ENCODE peak calls at places on chromosomes 13 and 19, in nine cellular contexts. One of them, this sample, is unnamed.
A peak's percentile ranks its signal among the peaks of the same experiment; 100 is the strongest.

GRCh38 chr13:59700281-59700680 is 463.4 kb downstream of the DIAPH3 start:
- DNase-seq in neural crest cell: no peak
- DNase-seq in left ventricle myocardium superior: no peak
- DNase-seq in GM13976: no peak
- DNase-seq in CD4-positive, alpha-beta T cell: no peak
- DNase-seq in activated naive CD8-positive, alpha-beta T cell treated with anti-CD3 and anti-CD28 coated beads, Interleukin-2, amount 50 U/mL, for 24 hours: no peak
- DNase-seq in NK-92 treated with Interleukin-12 subunit alpha and Interleukin-12 subunit beta, amount 100 ng/mL, for 24 hours: no peak
- DNase-seq in IMR-90: peak; percentile 42
- DNase-seq in 8988T: no peak
- DNase-seq in this sample: no peak

GRCh38 chr19:1169921-1170885 is 3.9 kb downstream of the SBNO2 start:
- DNase-seq in neural crest cell: no peak
- DNase-seq in left ventricle myocardium superior: peak; percentile 55
- DNase-seq in GM13976: no peak
- DNase-seq in CD4-positive, alpha-beta T cell: no peak
- DNase-seq in activated naive CD8-positive, alpha-beta T cell treated with anti-CD3 and anti-CD28 coated beads, Interleukin-2, amount 50 U/mL, for 24 hours: no peak
- DNase-seq in NK-92 treated with Interleukin-12 subunit alpha and Interleukin-12 subunit beta, amount 100 ng/mL, for 24 hours: no peak
- DNase-seq in IMR-90: peak; percentile 83
- DNase-seq in 8988T: peak; percentile 38
- DNase-seq in this sample: peak; percentile 52

GRCh38 chr13:96650301-96650886 is 343.9 kb downstream of the OXGR1 start:
- DNase-seq in neural crest cell: no peak
- DNase-seq in left ventricle myocardium superior: no peak
- DNase-seq in GM13976: peak; percentile 1
- DNase-seq in CD4-positive, alpha-beta T cell: no peak
- DNase-seq in activated naive CD8-positive, alpha-beta T cell treated with anti-CD3 and anti-CD28 coated beads, Interleukin-2, amount 50 U/mL, for 24 hours: no peak
- DNase-seq in NK-92 treated with Interleukin-12 subunit alpha and Interleukin-12 subunit beta, amount 100 ng/mL, for 24 hours: no peak
- DNase-seq in IMR-90: no peak
- DNase-seq in 8988T: no peak
- DNase-seq in this sample: no peak

GRCh38 chr13:32253911-32254399 is 61.2 kb downstream of the ZAR1L start:
- DNase-seq in neural crest cell: no peak
- DNase-seq in left ventricle myocardium superior: no peak
- DNase-seq in GM13976: no peak
- DNase-seq in CD4-positive, alpha-beta T cell: no peak
- DNase-seq in activated naive CD8-positive, alpha-beta T cell treated with anti-CD3 and anti-CD28 coated beads, Interleukin-2, amount 50 U/mL, for 24 hours: no peak
- DNase-seq in NK-92 treated with Interleukin-12 subunit alpha and Interleukin-12 subunit beta, amount 100 ng/mL, for 24 hours: no peak
- DNase-seq in IMR-90: no peak
- DNase-seq in 8988T: no peak
- DNase-seq in this sample: no peak

GRCh38 chr13:31722684-31723083 is 16.6 kb upstream of the RXFP2 start:
- DNase-seq in neural crest cell: no peak
- DNase-seq in left ventricle myocardium superior: no peak
- DNase-seq in GM13976: no peak
- DNase-seq in CD4-positive, alpha-beta T cell: no peak
- DNase-seq in activated naive CD8-positive, alpha-beta T cell treated with anti-CD3 and anti-CD28 coated beads, Interleukin-2, amount 50 U/mL, for 24 hours: no peak
- DNase-seq in NK-92 treated with Interleukin-12 subunit alpha and Interleukin-12 subunit beta, amount 100 ng/mL, for 24 hours: no peak
- DNase-seq in IMR-90: no peak
- DNase-seq in 8988T: no peak
- DNase-seq in this sample: no peak

GRCh38 chr13:76892488-76892887 is 6.3 kb upstream of the KCTD12 start:
- DNase-seq in neural crest cell: no peak
- DNase-seq in left ventricle myocardium superior: no peak
- DNase-seq in GM13976: no peak
- DNase-seq in CD4-positive, alpha-beta T cell: no peak
- DNase-seq in activated naive CD8-positive, alpha-beta T cell treated with anti-CD3 and anti-CD28 coated beads, Interleukin-2, amount 50 U/mL, for 24 hours: no peak
- DNase-seq in NK-92 treated with Interleukin-12 subunit alpha and Interleukin-12 subunit beta, amount 100 ng/mL, for 24 hours: no peak
- DNase-seq in IMR-90: no peak
- DNase-seq in 8988T: no peak
- DNase-seq in this sample: no peak

GRCh38 chr19:55640577-55641375 is at the start of gene ZNF580:
- DNase-seq in neural crest cell: peak; percentile 48
- DNase-seq in left ventricle myocardium superior: peak; percentile 84
- DNase-seq in GM13976: peak; percentile 82
- DNase-seq in CD4-positive, alpha-beta T cell: peak; percentile 68
- DNase-seq in activated naive CD8-positive, alpha-beta T cell treated with anti-CD3 and anti-CD28 coated beads, Interleukin-2, amount 50 U/mL, for 24 hours: peak; percentile 80
- DNase-seq in NK-92 treated with Interleukin-12 subunit alpha and Interleukin-12 subunit beta, amount 100 ng/mL, for 24 hours: peak; percentile 47
- DNase-seq in IMR-90: peak; percentile 78
- DNase-seq in 8988T: no peak
- DNase-seq in this sample: peak; percentile 73

GRCh38 chr13:97107815-97108534 is 113.7 kb upstream of the OXGR1 start:
- DNase-seq in neural crest cell: no peak
- DNase-seq in left ventricle myocardium superior: no peak
- DNase-seq in GM13976: no peak
- DNase-seq in CD4-positive, alpha-beta T cell: no peak
- DNase-seq in activated naive CD8-positive, alpha-beta T cell treated with anti-CD3 and anti-CD28 coated beads, Interleukin-2, amount 50 U/mL, for 24 hours: no peak
- DNase-seq in NK-92 treated with Interleukin-12 subunit alpha and Interleukin-12 subunit beta, amount 100 ng/mL, for 24 hours: no peak
- DNase-seq in IMR-90: peak; percentile 10
- DNase-seq in 8988T: no peak
- DNase-seq in this sample: no peak

GRCh38 chr19:30281903-30282302 is 90.3 kb upstream of the ZNF536 start:
- DNase-seq in neural crest cell: no peak
- DNase-seq in left ventricle myocardium superior: no peak
- DNase-seq in GM13976: no peak
- DNase-seq in CD4-positive, alpha-beta T cell: no peak
- DNase-seq in activated naive CD8-positive, alpha-beta T cell treated with anti-CD3 and anti-CD28 coated beads, Interleukin-2, amount 50 U/mL, for 24 hours: no peak
- DNase-seq in NK-92 treated with Interleukin-12 subunit alpha and Interleukin-12 subunit beta, amount 100 ng/mL, for 24 hours: no peak
- DNase-seq in IMR-90: no peak
- DNase-seq in 8988T: no peak
- DNase-seq in this sample: no peak

GRCh38 chr19:35130761-35131720 is 3.8 kb downstream of the LGI4 start:
- DNase-seq in neural crest cell: no peak
- DNase-seq in left ventricle myocardium superior: no peak
- DNase-seq in GM13976: no peak
- DNase-seq in CD4-positive, alpha-beta T cell: no peak
- DNase-seq in activated naive CD8-positive, alpha-beta T cell treated with anti-CD3 and anti-CD28 coated beads, Interleukin-2, amount 50 U/mL, for 24 hours: no peak
- DNase-seq in NK-92 treated with Interleukin-12 subunit alpha and Interleukin-12 subunit beta, amount 100 ng/mL, for 24 hours: no peak
- DNase-seq in IMR-90: no peak
- DNase-seq in 8988T: no peak
- DNase-seq in this sample: no peak

GRCh38 chr19:55031178-55031577 is 6.9 kb downstream of the GP6 start:
- DNase-seq in neural crest cell: no peak
- DNase-seq in left ventricle myocardium superior: no peak
- DNase-seq in GM13976: no peak
- DNase-seq in CD4-positive, alpha-beta T cell: no peak
- DNase-seq in activated naive CD8-positive, alpha-beta T cell treated with anti-CD3 and anti-CD28 coated beads, Interleukin-2, amount 50 U/mL, for 24 hours: no peak
- DNase-seq in NK-92 treated with Interleukin-12 subunit alpha and Interleukin-12 subunit beta, amount 100 ng/mL, for 24 hours: no peak
- DNase-seq in IMR-90: no peak
- DNase-seq in 8988T: no peak
- DNase-seq in this sample: no peak

GRCh38 chr13:39789451-39789850 is 134.0 kb downstream of the COG6 start:
- DNase-seq in neural crest cell: no peak
- DNase-seq in left ventricle myocardium superior: no peak
- DNase-seq in GM13976: no peak
- DNase-seq in CD4-positive, alpha-beta T cell: no peak
- DNase-seq in activated naive CD8-positive, alpha-beta T cell treated with anti-CD3 and anti-CD28 coated beads, Interleukin-2, amount 50 U/mL, for 24 hours: no peak
- DNase-seq in NK-92 treated with Interleukin-12 subunit alpha and Interleukin-12 subunit beta, amount 100 ng/mL, for 24 hours: no peak
- DNase-seq in IMR-90: no peak
- DNase-seq in 8988T: no peak
- DNase-seq in this sample: no peak